ENCODE peak calls at places on chromosome 10, in seven cellular contexts. I is GM03348; X is ovary; F is astrocyte of the spinal cord; M is GM13977; K is ACHN; E is CD8-positive, alpha-beta T cell. H is an unnamed sample.

GRCh38 chr10:76453997-76454396 is 1022.6 kb downstream of the LRMDA start:
- DNase-seq in I (no peak), X (no peak), F (no peak), M (no peak), K (no peak), E (no peak), H (no peak)

GRCh38 chr10:34346516-34347150 is 468.5 kb downstream of the PARD3 start:
- DNase-seq in I (no peak), X (no peak), F (no peak), M (no peak), K (no peak), E (no peak), H (no peak)

GRCh38 chr10:108970016-108970415 is 953.3 kb downstream of the XPNPEP1 start:
- DNase-seq in I (peak; percentile 41), X (no peak), F (peak; percentile 15), M (no peak), K (peak; percentile 50), E (no peak), H (no peak)

GRCh38 chr10:61779276-61779675 is 116.5 kb downstream of the CABCOCO1 start:
- DNase-seq in I (no peak), X (no peak), F (no peak), M (no peak), K (no peak), E (no peak), H (no peak)

GRCh38 chr10:125157473-125157865 is 2.9 kb downstream of the CTBP2 start:
- DNase-seq in I (no peak), X (no peak), F (peak; percentile 21), M (no peak), K (no peak), E (no peak), H (no peak)

GRCh38 chr10:110709964-110710587 is 65.9 kb downstream of the RBM20 start:
- DNase-seq in I (no peak), X (no peak), F (no peak), M (no peak), K (no peak), E (no peak), H (no peak)

GRCh38 chr10:18099420-18099819 is 40.8 kb upstream of the CACNB2 start:
- DNase-seq in I (no peak), X (no peak), F (peak; percentile 38), M (no peak), K (no peak), E (no peak), H (no peak)

GRCh38 chr10:12709516-12709915 is 292.0 kb downstream of the CCDC3 start:
- DNase-seq in I (peak; percentile 29), X (no peak), F (peak; percentile 52), M (no peak), K (no peak), E (no peak), H (no peak)

GRCh38 chr10:74078037-74078436 is 72.6 kb downstream of the AP3M1 start:
- DNase-seq in I (no peak), X (no peak), F (peak; percentile 77), M (no peak), K (peak; percentile 83), E (no peak), H (no peak)

GRCh38 chr10:47020491-47020890 is 109.3 kb downstream of the PTPN20 start:
- DNase-seq in I (peak; percentile 92), X (no peak), F (peak; percentile 9), M (peak; percentile 6), K (no peak), E (no peak), H (peak; percentile 21)

GRCh38 chr10:112815238-112816032 is 134.6 kb upstream of the TCF7L2 start:
- DNase-seq in I (peak; percentile 64), X (no peak), F (peak; percentile 60), M (no peak), K (peak; percentile 13), E (no peak), H (peak; percentile 76)

GRCh38 chr10:36676321-36677169 is 448.9 kb upstream of the ANKRD30A start:
- DNase-seq in I (peak; percentile 48), X (no peak), F (peak; percentile 75), M (no peak), K (no peak), E (no peak), H (no peak)

GRCh38 chr10:58568428-58568935 is 55.8 kb downstream of the BICC1 start:
- DNase-seq in I (no peak), X (no peak), F (peak; percentile 41), M (no peak), K (no peak), E (no peak), H (no peak)

GRCh38 chr10:29243750-29244149 is 45.1 kb upstream of the LYZL1 start:
- DNase-seq in I (no peak), X (no peak), F (no peak), M (no peak), K (peak; percentile 27), E (no peak), H (no peak)

GRCh38 chr10:35218339-35218955 is 91.8 kb downstream of the CREM start:
- DNase-seq in I (peak; percentile 82), X (peak; percentile 75), F (peak; percentile 90), M (peak; percentile 77), K (peak; percentile 79), E (peak; percentile 62), H (peak; percentile 72)

GRCh38 chr10:28823501-28824075 is 146.3 kb downstream of the BAMBI start:
- DNase-seq in I (no peak), X (no peak), F (no peak), M (no peak), K (no peak), E (no peak), H (no peak)

GRCh38 chr10:118422241-118422640 is 80.1 kb upstream of the FAM204A start:
- DNase-seq in I (no peak), X (no peak), F (no peak), M (no peak), K (no peak), E (no peak), H (no peak)

GRCh38 chr10:124270940-124271339 is 147.8 kb downstream of the OAT start:
- DNase-seq in I (no peak), X (no peak), F (no peak), M (no peak), K (no peak), E (no peak), H (no peak)

GRCh38 chr10:6061056-6061455 is 1.1 kb downstream of the IL2RA start:
- DNase-seq in I (no peak), X (no peak), F (no peak), M (no peak), K (no peak), E (no peak), H (no peak)

GRCh38 chr10:96233959-96234358 is 37.4 kb downstream of the BLNK start:
- DNase-seq in I (no peak), X (no peak), F (no peak), M (no peak), K (no peak), E (no peak), H (no peak)

GRCh38 chr10:81348003-81348402 is 527.0 kb upstream of the NRG3 start:
- DNase-seq in I (no peak), X (no peak), F (no peak), M (no peak), K (no peak), E (no peak), H (no peak)

GRCh38 chr10:15168296-15168780 is at the start of gene NMT2:
- DNase-seq in I (peak; percentile 75), X (no peak), F (no peak), M (no peak), K (peak; percentile 77), E (no peak), H (peak; percentile 92)

GRCh38 chr10:99329238-99329890 is at the start of gene CNNM1:
- DNase-seq in I (peak; percentile 62), X (peak; percentile 39), F (no peak), M (peak; percentile 47), K (peak; percentile 67), E (no peak), H (no peak)

GRCh38 chr10:48541144-48541795 is 63.6 kb downstream of the ARHGAP22 start:
- DNase-seq in I (no peak), X (no peak), F (no peak), M (no peak), K (no peak), E (no peak), H (no peak)

GRCh38 chr10:12909836-12910185 is 91.7 kb downstream of the CCDC3 start:
- DNase-seq in I (no peak), X (no peak), F (no peak), M (no peak), K (no peak), E (no peak), H (no peak)

GRCh38 chr10:33041783-33042437 is 83.9 kb upstream of the ITGB1 start:
- DNase-seq in I (no peak), X (no peak), F (no peak), M (no peak), K (no peak), E (no peak), H (no peak)

GRCh38 chr10:109475704-109476103 is 447.6 kb downstream of the XPNPEP1 start:
- DNase-seq in I (no peak), X (no peak), F (no peak), M (no peak), K (no peak), E (no peak), H (no peak)

H was measured in hepatic stellate cell.